ENCODE peak calls at places on chromosomes 11 and 22, in six cellular contexts. J is mammary epithelial cell, I is heart right ventricle, M is astrocyte, U is kidney, G is tibial artery. F is an unnamed sample.
A peak's percentile ranks its signal among the peaks of the same experiment; 100 is the strongest.

GRCh38 chr11:75966546-75967287 is 151.7 kb downstream of the UVRAG start:
- DNase-seq in G (no peak), J (peak; percentile 65), I (no peak), M (peak; percentile 67), U (no peak), F (no peak)

GRCh38 chr11:3959015-3959917 is 103.8 kb downstream of the STIM1 start:
- DNase-seq in I (no peak), U (no peak), M (peak; percentile 70), J (peak; percentile 79), G (no peak), F (no peak)

GRCh38 chr11:71251761-71252433 is 480 bp downstream of the SHANK2 start:
- DNase-seq in M (no peak), J (no peak), G (no peak), I (peak; percentile 19), U (no peak), F (peak; percentile 53)

GRCh38 chr11:26188559-26188958 is 143.4 kb upstream of the ANO3 start:
- DNase-seq in J (no peak), M (no peak), G (no peak), I (no peak), U (no peak), F (no peak)

GRCh38 chr11:59878482-59878881 is at the start of gene OOSP3:
- DNase-seq in M (no peak), J (no peak), U (no peak), I (no peak), G (no peak), F (no peak)

GRCh38 chr11:75492181-75492820 is 33.4 kb downstream of the GDPD5 start:
- DNase-seq in I (no peak), J (peak; percentile 45), M (no peak), U (no peak), G (no peak), F (no peak)

GRCh38 chr11:22685111-22685510 is 18.7 kb downstream of the GAS2 start:
- DNase-seq in G (no peak), M (no peak), U (no peak), J (no peak), I (no peak), F (no peak)

GRCh38 chr22:22848364-22848866 is 39.2 kb upstream of the IGLL5 start:
- DNase-seq in J (peak; percentile 28), G (peak; percentile 36), U (peak; percentile 78), M (peak; percentile 8), I (peak; percentile 51), F (no peak)

GRCh38 chr22:45468872-45469572 is 33.7 kb upstream of the FBLN1 start:
- DNase-seq in J (peak; percentile 85), G (peak; percentile 52), I (no peak), M (peak; percentile 68), U (peak; percentile 22), F (no peak)

GRCh38 chr11:110207089-110207488 is 89.3 kb downstream of the RDX start:
- DNase-seq in G (no peak), M (no peak), I (no peak), J (no peak), U (no peak), F (no peak)

GRCh38 chr22:23970816-23971482 is 3.3 kb downstream of the DDT start:
- DNase-seq in M (no peak), I (no peak), U (no peak), G (no peak), J (no peak), F (no peak)

GRCh38 chr11:2301631-2302272 is at the start of the genes C11orf21 and TSPAN32:
- DNase-seq in U (peak; percentile 77), I (peak; percentile 63), J (no peak), G (no peak), M (peak; percentile 55), F (no peak)

GRCh38 chr22:32754413-32755041 is 47.0 kb upstream of the TIMP3 start:
- DNase-seq in I (peak; percentile 44), U (no peak), J (peak; percentile 42), M (peak; percentile 26), G (peak; percentile 70), F (no peak)

GRCh38 chr11:2777871-2778629 is 78.3 kb upstream of the KCNQ1OT1 start:
- DNase-seq in G (no peak), I (no peak), M (no peak), U (peak; percentile 72), J (no peak), F (peak; percentile 7)

GRCh38 chr11:8049084-8049483 is 31.9 kb upstream of the TUB start:
- DNase-seq in U (no peak), J (no peak), M (no peak), G (no peak), I (no peak), F (no peak)

GRCh38 chr11:6353367-6353987 is 33.2 kb upstream of the CAVIN3 start:
- DNase-seq in G (peak; percentile 39), J (peak; percentile 68), I (no peak), M (no peak), U (peak; percentile 79), F (peak; percentile 72)

GRCh38 chr22:30944986-30945385 is 23.6 kb downstream of the MORC2 start:
- DNase-seq in I (no peak), G (no peak), M (no peak), J (no peak), U (no peak), F (no peak)

GRCh38 chr11:46489668-46490560 is 98.3 kb upstream of the CHRM4 start:
- DNase-seq in U (no peak), M (peak; percentile 39), I (no peak), G (no peak), J (peak; percentile 32), F (no peak)

GRCh38 chr11:94010136-94010535 is 11.0 kb upstream of the HEPHL1 start:
- DNase-seq in G (no peak), J (peak; percentile 83), U (no peak), M (no peak), I (no peak), F (no peak)

GRCh38 chr11:26930518-26931247 is 63.2 kb upstream of the FIBIN start:
- DNase-seq in I (no peak), M (peak; percentile 72), G (no peak), J (no peak), U (no peak), F (no peak)

GRCh38 chr11:69190796-69191536 is 35.2 kb downstream of the SMIM38 start:
- DNase-seq in I (no peak), M (no peak), U (no peak), G (no peak), J (no peak), F (no peak)

GRCh38 chr11:116641561-116642045 is 131.2 kb downstream of the BUD13 start:
- DNase-seq in U (peak; percentile 75), M (no peak), I (peak; percentile 25), G (no peak), J (peak; percentile 14), F (no peak)

GRCh38 chr11:63870351-63871197 is 31.7 kb downstream of the MARK2 start:
- DNase-seq in I (no peak), U (peak; percentile 45), M (no peak), J (no peak), G (no peak), F (no peak)

GRCh38 chr11:128302425-128303186 is 284.8 kb downstream of the ETS1 start:
- DNase-seq in U (no peak), I (no peak), M (no peak), G (no peak), J (peak; percentile 51), F (no peak)

GRCh38 chr11:119683783-119684182 is 45.2 kb downstream of the NECTIN1 start:
- DNase-seq in M (no peak), U (no peak), G (no peak), I (no peak), J (peak; percentile 89), F (no peak)

GRCh38 chr22:27460596-27461347 is 340.8 kb downstream of the MN1 start:
- DNase-seq in U (no peak), M (peak; percentile 85), G (peak; percentile 76), J (no peak), I (peak; percentile 30), F (peak; percentile 91)

GRCh38 chr22:46748206-46748947 is 10.3 kb upstream of the CERK start:
- DNase-seq in M (no peak), U (peak; percentile 68), J (no peak), G (no peak), I (no peak), F (no peak)

GRCh38 chr11:1176224-1177019 is 18.7 kb downstream of the MUC5AC start:
- DNase-seq in U (peak; percentile 57), G (no peak), M (no peak), J (no peak), I (no peak), F (no peak)
- H3K27ac ChIP-seq in U (no peak overlapping the region), G (no peak overlapping the region), M (no peak overlapping the region), J (no peak overlapping the region), I (no peak overlapping the region), F (no peak overlapping the region)

DNA sequence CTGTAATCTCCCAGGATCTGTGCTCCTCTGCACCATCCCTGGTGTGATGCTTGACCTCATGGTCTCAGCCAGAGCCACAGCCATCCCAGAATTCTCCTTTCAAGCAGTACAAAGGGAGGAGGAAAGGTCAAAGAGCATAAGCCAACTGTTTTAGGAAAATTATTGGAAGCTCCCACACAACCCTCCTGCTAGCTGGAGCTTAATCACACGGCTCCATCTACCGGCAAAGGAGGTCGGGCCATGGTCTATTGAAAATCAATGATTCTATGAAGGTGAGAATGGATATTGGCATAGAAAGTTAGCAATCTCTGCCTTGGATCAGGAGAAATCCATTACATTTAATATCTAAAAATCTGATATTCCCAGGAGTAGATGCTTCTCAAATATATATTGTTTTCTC is 259.5 kb downstream of the NTM start:
- DNase-seq in I (no peak), U (no peak), J (no peak), M (no peak), G (no peak), F (no peak)
- TF ChIP-seq CTCF in I (no peak), U (no peak), J (no peak), M (no peak), G (no peak), F (no peak)

DNA sequence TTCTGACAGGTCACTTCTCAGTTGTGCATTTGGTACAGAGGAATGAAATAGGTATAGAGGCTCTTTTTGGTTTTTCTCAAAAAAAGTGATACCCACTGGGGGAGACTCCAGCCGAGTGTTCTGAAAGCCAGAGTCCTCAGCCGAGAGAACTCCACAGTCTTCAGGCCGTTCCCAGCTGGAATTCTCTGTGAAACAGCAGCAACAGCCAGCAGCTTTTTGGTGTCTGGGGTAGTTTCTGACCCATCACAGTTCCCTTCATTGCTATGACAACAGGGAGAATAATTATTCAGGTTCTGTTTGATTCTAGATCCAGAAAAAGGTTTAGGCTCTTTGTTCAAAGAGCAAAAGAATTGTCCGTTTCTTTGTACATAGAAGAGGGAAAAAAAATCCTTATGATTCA is 84.6 kb downstream of the C22orf31 start:
- DNase-seq in U (no peak), G (no peak), J (no peak), M (no peak), I (no peak), F (no peak)
- H3K27ac ChIP-seq in U (peak overlapping the region; percentile 20), G (no peak overlapping the region), J (peak overlapping the region; percentile 87), M (peak overlapping the region; percentile 77), I (no peak overlapping the region), F (peak overlapping the region; percentile 66)

GRCh38 chr11:67695606-67696005 is 21.2 kb upstream of the ALDH3B2 start:
- DNase-seq in M (no peak), J (no peak), I (no peak), G (no peak), U (no peak), F (no peak)

GRCh38 chr11:67687986-67688385 is 13.6 kb upstream of the ALDH3B2 start:
- DNase-seq in J (no peak), G (no peak), I (no peak), U (no peak), M (no peak), F (no peak)

GRCh38 chr11:67689178-67689577 is 14.8 kb upstream of the ALDH3B2 start:
- DNase-seq in J (no peak), G (no peak), U (no peak), I (no peak), M (no peak), F (no peak)

GRCh38 chr11:67694875-67695555 is 20.6 kb upstream of the ALDH3B2 start:
- DNase-seq in U (no peak), M (no peak), I (no peak), J (no peak), G (no peak), F (no peak)

GRCh38 chr11:67691149-67691548 is 16.7 kb upstream of the ALDH3B2 start:
- DNase-seq in M (no peak), U (no peak), G (no peak), I (no peak), J (no peak), F (no peak)
- TF ChIP-seq CTCF in M (no peak), U (peak; percentile 20), G (no peak), I (peak; percentile 28), J (peak; percentile 54), F (no peak)